ENCODE peak calls at places on chromosomes 11 and 22, in four cellular contexts. One of them, this sample, is unnamed.
A peak's percentile ranks its signal among the peaks of the same experiment; 100 is the strongest.

GRCh38 chr22:50656122-50657070 is 16.2 kb upstream of the SHANK3 start:
- DNase-seq in body of pancreas: no peak
- DNase-seq in A549: peak; percentile 46
- DNase-seq in spleen: peak; percentile 83
- DNase-seq in this sample: peak; percentile 63

GRCh38 chr11:57530215-57530595 is 349 bp downstream of the TIMM10 start:
- DNase-seq in body of pancreas: no peak
- DNase-seq in spleen: peak; percentile 88
- DNase-seq in A549: no peak
- DNase-seq in this sample: no peak

GRCh38 chr22:27115816-27116256 is 458.4 kb downstream of the MIAT start:
- DNase-seq in A549: peak; percentile 60
- DNase-seq in body of pancreas: peak; percentile 60
- DNase-seq in spleen: no peak
- DNase-seq in this sample: peak; percentile 25

GRCh38 chr11:69524291-69524882 is 42.9 kb downstream of the LINC01488 start:
- DNase-seq in spleen: peak; percentile 55
- DNase-seq in A549: no peak
- DNase-seq in body of pancreas: no peak
- DNase-seq in this sample: no peak

GRCh38 chr11:128776434-128777284 is 82.8 kb downstream of the FLI1 start:
- DNase-seq in body of pancreas: peak; percentile 53
- DNase-seq in A549: peak; percentile 41
- DNase-seq in spleen: no peak
- DNase-seq in this sample: no peak

GRCh38 chr11:22668005-22668796 is 1.8 kb downstream of the GAS2 start:
- DNase-seq in spleen: no peak
- DNase-seq in body of pancreas: no peak
- DNase-seq in A549: no peak
- DNase-seq in this sample: no peak

GRCh38 chr11:122486793-122487495 is 168.6 kb upstream of the UBASH3B start:
- DNase-seq in A549: no peak
- DNase-seq in spleen: no peak
- DNase-seq in body of pancreas: no peak
- DNase-seq in this sample: no peak

GRCh38 chr22:35627267-35628041 is 10.3 kb upstream of the MB start:
- DNase-seq in spleen: no peak
- DNase-seq in A549: peak; percentile 66
- DNase-seq in body of pancreas: peak; percentile 87
- DNase-seq in this sample: peak; percentile 57

GRCh38 chr22:45644714-45645113 is 26.9 kb upstream of the ATXN10 start:
- DNase-seq in A549: no peak
- DNase-seq in body of pancreas: no peak
- DNase-seq in spleen: no peak
- DNase-seq in this sample: no peak

GRCh38 chr22:38727123-38727522 is 21.4 kb downstream of the GTPBP1 start:
- DNase-seq in spleen: peak; percentile 51
- DNase-seq in body of pancreas: peak; percentile 6
- DNase-seq in A549: no peak
- DNase-seq in this sample: no peak

GRCh38 chr22:38724926-38725571 is 19.3 kb downstream of the GTPBP1 start:
- DNase-seq in spleen: peak; percentile 58
- DNase-seq in body of pancreas: peak; percentile 16
- DNase-seq in A549: peak; percentile 57
- DNase-seq in this sample: no peak

GRCh38 chr22:38727530-38728451 is 22.0 kb downstream of the GTPBP1 start:
- DNase-seq in spleen: peak; percentile 58
- DNase-seq in body of pancreas: peak; percentile 8
- DNase-seq in A549: no peak
- DNase-seq in this sample: no peak

GRCh38 chr22:38724176-38724575 is 18.4 kb downstream of the GTPBP1 start:
- DNase-seq in spleen: no peak
- DNase-seq in body of pancreas: peak; percentile 5
- DNase-seq in A549: no peak
- DNase-seq in this sample: no peak

GRCh38 chr22:38725900-38726655 is 20.3 kb downstream of the GTPBP1 start:
- DNase-seq in A549: no peak
- DNase-seq in spleen: peak; percentile 53
- DNase-seq in body of pancreas: peak; percentile 8
- DNase-seq in this sample: no peak
- TF ChIP-seq POLR2A in A549: no peak
- TF ChIP-seq POLR2A in spleen: no peak
- TF ChIP-seq POLR2A in body of pancreas: no peak
- TF ChIP-seq POLR2A in this sample: no peak

DNA sequence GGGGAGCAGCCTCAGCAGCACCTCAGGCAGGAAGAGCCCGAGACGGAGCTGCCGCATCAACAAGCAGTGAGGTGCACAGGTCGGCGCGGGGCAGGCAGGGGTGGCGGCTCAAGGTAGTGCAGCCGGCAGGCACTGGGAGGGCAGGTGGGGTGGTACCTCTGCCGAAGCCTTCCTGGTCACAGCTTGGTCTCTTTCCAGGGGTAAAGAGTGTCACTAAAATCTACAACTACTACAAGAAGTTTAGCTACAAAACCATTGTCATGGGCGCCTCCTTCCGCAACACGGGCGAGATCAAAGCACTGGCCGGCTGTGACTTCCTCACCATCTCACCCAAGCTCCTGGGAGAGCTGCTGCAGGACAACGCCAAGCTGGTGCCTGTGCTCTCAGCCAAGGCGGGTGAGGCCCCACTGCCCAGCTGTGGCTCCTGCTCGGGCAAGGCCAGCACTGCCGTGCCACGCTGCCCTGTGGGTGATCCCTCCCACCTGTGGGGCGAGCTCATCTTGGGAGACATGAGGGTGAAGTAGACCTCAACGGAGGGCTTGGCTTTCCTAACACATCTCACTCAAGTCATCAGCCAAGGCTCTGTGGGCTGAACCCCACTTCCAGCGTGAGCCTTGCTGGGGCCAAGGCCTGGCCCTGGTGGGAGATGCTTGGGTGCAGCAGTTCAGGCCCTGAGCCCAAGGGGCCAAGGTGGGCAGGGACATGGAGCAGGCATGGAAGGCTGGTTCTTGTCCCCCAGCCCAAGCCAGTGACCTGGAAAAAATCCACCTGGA is 13.6 kb downstream of the GATD1 start:
- DNase-seq in body of pancreas: no peak
- DNase-seq in A549: no peak
- DNase-seq in spleen: peak; percentile 76
- DNase-seq in this sample: no peak
- TF ChIP-seq POLR2A in body of pancreas: no peak
- TF ChIP-seq POLR2A in A549: no peak
- TF ChIP-seq POLR2A in spleen: no peak
- TF ChIP-seq POLR2A in this sample: no peak

DNA sequence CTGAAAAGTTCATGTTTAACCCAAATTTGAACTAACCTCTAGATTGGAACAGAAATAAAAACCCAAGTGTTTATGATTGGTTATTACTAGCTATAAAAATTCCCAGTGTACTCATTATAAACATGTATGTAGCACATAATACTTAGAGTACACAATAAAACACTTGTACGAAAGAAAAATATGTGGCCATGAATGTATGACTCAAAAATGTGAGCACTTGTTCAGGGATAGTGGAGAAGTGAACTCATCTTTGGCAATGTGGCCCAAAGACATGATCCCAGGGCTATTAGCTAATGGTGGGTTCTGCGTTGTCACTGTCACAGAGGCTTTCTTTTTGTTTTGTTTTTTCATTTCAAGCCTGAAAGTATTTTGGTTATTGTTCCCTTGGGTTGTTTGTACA is 72.0 kb downstream of the PPFIBP2 start:
- DNase-seq in spleen: no peak
- DNase-seq in A549: no peak
- DNase-seq in body of pancreas: no peak
- DNase-seq in this sample: no peak
- TF ChIP-seq POLR2A in spleen: no peak
- TF ChIP-seq POLR2A in A549: no peak
- TF ChIP-seq POLR2A in body of pancreas: no peak
- TF ChIP-seq POLR2A in this sample: no peak

DNA sequence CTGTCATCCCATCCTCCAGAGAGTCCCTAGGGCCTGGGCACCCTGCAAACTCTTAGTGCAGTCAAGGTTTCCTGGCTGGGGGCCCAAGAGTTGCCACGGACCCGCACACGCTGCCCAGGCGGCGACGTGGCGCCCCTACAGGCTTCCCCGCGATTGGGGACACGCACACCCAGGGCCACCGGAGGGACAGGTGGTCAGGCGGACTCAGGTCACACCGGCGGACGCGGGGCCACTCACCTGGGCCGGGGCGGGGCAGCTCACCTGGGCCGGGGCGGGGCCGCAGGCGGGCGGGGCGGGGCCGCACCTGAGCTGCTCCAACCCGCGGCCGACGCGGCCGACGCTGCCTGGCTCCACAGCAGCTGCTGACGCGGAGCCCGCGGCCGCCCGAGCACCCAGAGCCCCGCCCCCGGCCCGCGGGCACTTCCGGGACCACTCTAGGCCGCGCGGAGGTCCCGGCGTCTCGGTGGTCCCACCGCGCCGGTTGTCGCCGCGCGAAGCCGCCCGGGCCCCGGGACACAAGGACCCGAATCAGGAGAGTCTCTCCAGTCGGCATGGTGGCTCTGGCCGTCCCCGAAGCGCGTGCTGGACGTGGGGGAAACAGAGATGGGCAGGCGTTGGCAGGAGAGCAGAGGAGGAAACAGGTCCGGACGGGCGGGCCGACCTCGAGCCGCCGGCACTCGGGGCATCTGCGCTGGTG is at the start of gene ZNF70:
- DNase-seq in A549: peak; percentile 59
- DNase-seq in spleen: peak; percentile 98
- DNase-seq in body of pancreas: peak; percentile 93
- DNase-seq in this sample: peak; percentile 81
- TF ChIP-seq POLR2A in A549: peak; percentile 6
- TF ChIP-seq POLR2A in spleen: no peak
- TF ChIP-seq POLR2A in body of pancreas: peak; percentile 84
- TF ChIP-seq POLR2A in this sample: peak; percentile 57

DNA sequence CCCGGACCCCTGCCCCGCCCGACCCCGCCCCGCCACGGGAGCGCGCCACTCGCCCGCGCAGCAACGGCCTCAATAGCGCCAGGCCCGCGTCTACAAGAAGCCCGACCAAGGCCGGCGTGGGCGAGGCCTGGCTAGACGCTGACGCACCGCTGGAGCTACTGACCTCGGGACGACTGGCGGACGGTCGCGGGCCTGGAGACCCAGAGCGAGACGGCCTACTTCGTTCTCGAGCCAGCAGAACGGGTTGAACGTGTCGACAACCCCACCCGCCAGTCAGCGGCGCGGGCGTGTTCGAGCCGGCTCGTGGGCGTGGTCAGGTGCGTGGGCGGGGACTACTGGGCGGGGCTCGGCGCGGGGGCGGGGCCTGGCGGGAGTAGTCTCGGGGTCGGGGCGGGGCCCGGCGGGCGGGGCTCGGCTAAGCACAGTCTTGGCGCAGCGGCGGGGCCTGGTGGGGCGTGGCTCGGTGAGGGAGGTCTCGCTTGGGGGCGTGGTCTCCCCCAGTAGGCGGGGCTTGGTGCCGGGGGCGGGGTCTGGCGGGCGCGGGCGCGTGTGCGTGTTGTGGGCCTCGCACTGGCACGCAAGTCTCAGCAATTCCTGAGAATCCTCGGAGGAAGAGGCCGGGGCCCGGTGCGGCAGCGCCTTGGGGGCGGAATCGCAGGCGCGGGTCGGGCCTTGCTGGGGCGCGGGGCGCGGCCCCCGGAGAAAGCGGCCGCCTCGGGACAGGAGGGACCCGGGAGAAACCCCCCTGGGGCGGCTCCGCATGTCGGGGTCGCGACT is at the start of gene RNH1:
- DNase-seq in body of pancreas: peak; percentile 98
- DNase-seq in spleen: peak; percentile 100
- DNase-seq in A549: peak; percentile 80
- DNase-seq in this sample: peak; percentile 94
- TF ChIP-seq POLR2A in body of pancreas: peak; percentile 70
- TF ChIP-seq POLR2A in spleen: no peak
- TF ChIP-seq POLR2A in A549: peak; percentile 65
- TF ChIP-seq POLR2A in this sample: peak; percentile 86

GRCh38 chr11:65418681-65419459 is 3.7 kb upstream of the NEAT1 start:
- DNase-seq in A549: peak; percentile 94
- DNase-seq in body of pancreas: peak; percentile 95
- DNase-seq in spleen: peak; percentile 99
- DNase-seq in this sample: peak; percentile 61
- TF ChIP-seq POLR2A in A549: no peak
- TF ChIP-seq POLR2A in body of pancreas: no peak
- TF ChIP-seq POLR2A in spleen: no peak
- TF ChIP-seq POLR2A in this sample: no peak

DNA sequence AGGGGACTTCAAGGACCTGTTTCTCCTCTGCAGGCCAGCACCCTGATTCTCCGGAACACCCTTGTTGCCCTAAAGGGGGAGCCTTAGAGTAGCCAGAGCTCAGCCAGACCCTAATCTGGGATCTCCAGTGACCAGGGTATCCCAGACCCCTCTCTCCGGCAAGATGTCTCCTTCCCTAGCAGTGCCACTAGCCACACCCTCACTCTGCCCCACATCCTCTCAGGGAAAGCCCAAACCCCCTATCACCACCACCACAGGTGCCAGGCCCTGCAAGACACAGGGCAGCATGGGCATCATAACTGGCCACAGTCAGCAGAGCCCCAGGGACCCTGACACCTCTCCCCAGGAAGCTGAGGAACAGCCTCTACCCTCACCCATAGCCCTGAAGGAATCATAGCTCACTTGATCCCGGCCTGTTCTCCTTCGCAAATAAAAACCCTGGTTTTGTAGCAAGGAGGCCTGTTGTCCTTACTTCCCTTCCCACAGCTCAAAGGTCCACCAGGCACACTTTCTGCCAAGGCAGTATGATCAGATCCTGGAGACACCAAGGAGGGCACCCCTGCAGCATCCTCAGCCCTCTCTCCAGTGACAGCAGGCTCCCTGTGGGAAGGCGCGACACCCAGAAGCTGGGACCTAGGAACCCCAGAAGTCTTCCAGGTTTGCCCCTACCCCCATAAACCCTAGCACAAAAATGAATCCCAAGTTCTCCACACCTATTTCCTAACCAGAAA is 4.6 kb downstream of the CFL1 start:
- DNase-seq in spleen: no peak
- DNase-seq in A549: no peak
- DNase-seq in body of pancreas: no peak
- DNase-seq in this sample: no peak
- TF ChIP-seq POLR2A in spleen: no peak
- TF ChIP-seq POLR2A in A549: no peak
- TF ChIP-seq POLR2A in body of pancreas: no peak
- TF ChIP-seq POLR2A in this sample: no peak

GRCh38 chr11:73142128-73142377 is at the start of gene FCHSD2:
- DNase-seq in spleen: no peak
- DNase-seq in body of pancreas: no peak
- DNase-seq in A549: no peak
- DNase-seq in this sample: no peak
- TF ChIP-seq POLR2A in spleen: no peak
- TF ChIP-seq POLR2A in body of pancreas: no peak
- TF ChIP-seq POLR2A in A549: peak; percentile 52
- TF ChIP-seq POLR2A in this sample: peak; percentile 51

This sample was measured in H54.